ENCODE peak calls at places on chromosome 15, in six cellular contexts. Q, D, X, I, U and O are unnamed samples.
A peak's percentile ranks its signal among the peaks of the same experiment; 100 is the strongest.

GRCh38 chr15:100704281-100705055 is 102.1 kb downstream of the ASB7 start:
- DNase-seq in U (no peak), I (peak; percentile 51), Q (no peak), D (no peak), X (no peak), O (no peak)

GRCh38 chr15:81268881-81269601 is 54.9 kb downstream of the STARD5 start:
- DNase-seq in I (no peak), X (no peak), D (no peak), U (no peak), Q (no peak), O (no peak)

GRCh38 chr15:43854801-43855200 is 28.0 kb downstream of the WDR76 start:
- DNase-seq in U (no peak), X (no peak), I (no peak), Q (peak; percentile 54), D (no peak), O (no peak)

GRCh38 chr15:56994280-56994679 is 75.8 kb downstream of the TCF12 start:
- DNase-seq in I (no peak), U (no peak), Q (no peak), D (no peak), X (no peak), O (no peak)

GRCh38 chr15:43932907-43933306 is 106.1 kb downstream of the WDR76 start:
- DNase-seq in I (no peak), X (no peak), U (no peak), Q (peak; percentile 32), D (no peak), O (no peak)

GRCh38 chr15:88124199-88124598 is 132.3 kb downstream of the NTRK3 start:
- DNase-seq in D (no peak), Q (no peak), U (no peak), X (no peak), I (no peak), O (no peak)

GRCh38 chr15:55802600-55803376 is 59.8 kb upstream of the PRTG start:
- DNase-seq in X (no peak), U (no peak), I (no peak), Q (no peak), D (no peak), O (no peak)

GRCh38 chr15:25066708-25067107 is 111.9 kb downstream of the SNRPN start:
- DNase-seq in Q (no peak), D (no peak), U (no peak), I (no peak), X (no peak), O (no peak)

GRCh38 chr15:25175789-25176615 is 221.2 kb downstream of the SNRPN start:
- DNase-seq in U (no peak), D (no peak), X (no peak), I (no peak), Q (no peak), O (no peak)

GRCh38 chr15:60215225-60215963 is 182.4 kb downstream of the ANXA2 start:
- DNase-seq in Q (no peak), D (no peak), U (no peak), X (no peak), I (no peak), O (no peak)

GRCh38 chr15:52464478-52464877 is 64.2 kb downstream of the MYO5A start:
- DNase-seq in X (no peak), I (no peak), U (no peak), D (peak; percentile 91), Q (no peak), O (no peak)